ENCODE peak calls at places on chromosome 15, in five cellular contexts. One of them, this sample, is unnamed. For H3K27me3, the result is how much of the 10 kb centered on the place peaks cover.

GRCh38 chr15:37076543-37076942 is 23.8 kb downstream of the MEIS2 start:
- DNase-seq in sigmoid colon: no peak
- DNase-seq in HL-60: no peak
- DNase-seq in SK-N-SH: no peak
- DNase-seq in HCT116: no peak
- DNase-seq in this sample: no peak

GRCh38 chr15:40454904-40455391 is 14.2 kb downstream of the BAHD1 start:
- DNase-seq in HCT116: no peak
- DNase-seq in SK-N-SH: no peak
- DNase-seq in HL-60: no peak
- DNase-seq in sigmoid colon: no peak
- DNase-seq in this sample: no peak

GRCh38 chr15:68420186-68420684 is 11.7 kb downstream of the ITGA11 start:
- DNase-seq in HL-60: no peak
- DNase-seq in HCT116: no peak
- DNase-seq in sigmoid colon: no peak
- DNase-seq in SK-N-SH: no peak
- DNase-seq in this sample: no peak

GRCh38 chr15:59174846-59175831 is 31.5 kb upstream of the LDHAL6B start:
- DNase-seq in SK-N-SH: peak
- DNase-seq in HL-60: no peak
- DNase-seq in HCT116: peak
- DNase-seq in sigmoid colon: peak
- DNase-seq in this sample: peak

GRCh38 chr15:86647810-86648440 is 568.3 kb downstream of the AGBL1 start:
- DNase-seq in sigmoid colon: no peak
- DNase-seq in HCT116: no peak
- DNase-seq in SK-N-SH: no peak
- DNase-seq in HL-60: no peak
- DNase-seq in this sample: no peak

GRCh38 chr15:101406014-101406413 is 83.5 kb downstream of the PCSK6 start:
- DNase-seq in sigmoid colon: no peak
- DNase-seq in HL-60: no peak
- DNase-seq in HCT116: no peak
- DNase-seq in SK-N-SH: no peak
- DNase-seq in this sample: no peak

GRCh38 chr15:79128556-79128955 is 38.0 kb upstream of the RASGRF1 start:
- DNase-seq in SK-N-SH: no peak
- DNase-seq in sigmoid colon: no peak
- DNase-seq in HCT116: no peak
- DNase-seq in HL-60: no peak
- DNase-seq in this sample: no peak

GRCh38 chr15:57595011-57595866 is 3.5 kb downstream of the MYZAP start:
- DNase-seq in HL-60: no peak
- DNase-seq in HCT116: no peak
- DNase-seq in sigmoid colon: no peak
- DNase-seq in SK-N-SH: peak
- DNase-seq in this sample: no peak

GRCh38 chr15:26013946-26014345 is 150.8 kb upstream of the ATP10A start:
- DNase-seq in HCT116: no peak
- DNase-seq in HL-60: no peak
- DNase-seq in SK-N-SH: no peak
- DNase-seq in sigmoid colon: no peak
- DNase-seq in this sample: no peak

GRCh38 chr15:57215371-57215770 is 160.9 kb upstream of the CGNL1 start:
- DNase-seq in SK-N-SH: no peak
- DNase-seq in HCT116: no peak
- DNase-seq in HL-60: no peak
- DNase-seq in sigmoid colon: no peak
- DNase-seq in this sample: no peak

GRCh38 chr15:48052871-48053383 is 67.9 kb upstream of the SLC24A5 start:
- DNase-seq in HCT116: no peak
- DNase-seq in SK-N-SH: no peak
- DNase-seq in HL-60: no peak
- DNase-seq in sigmoid colon: no peak
- DNase-seq in this sample: no peak

GRCh38 chr15:85707519-85708338 is 87.0 kb downstream of the KLHL25 start:
- DNase-seq in SK-N-SH: peak
- DNase-seq in HL-60: no peak
- DNase-seq in sigmoid colon: no peak
- DNase-seq in HCT116: no peak
- DNase-seq in this sample: no peak

GRCh38 chr15:49815937-49816336 is 195.1 kb downstream of the DTWD1 start:
- DNase-seq in sigmoid colon: no peak
- DNase-seq in HL-60: no peak
- DNase-seq in HCT116: no peak
- DNase-seq in SK-N-SH: no peak
- DNase-seq in this sample: no peak

GRCh38 chr15:41970456-41970855 is 1.9 kb downstream of the EHD4 start:
- DNase-seq in sigmoid colon: peak
- DNase-seq in HCT116: no peak
- DNase-seq in SK-N-SH: no peak
- DNase-seq in HL-60: no peak
- DNase-seq in this sample: no peak

GRCh38 chr15:67109141-67110034 is 44.0 kb downstream of the SMAD3 start:
- DNase-seq in HL-60: peak
- DNase-seq in HCT116: no peak
- DNase-seq in sigmoid colon: peak
- DNase-seq in SK-N-SH: no peak
- DNase-seq in this sample: no peak

GRCh38 chr15:54560417-54560816 is 582.2 kb downstream of the UNC13C start:
- DNase-seq in SK-N-SH: no peak
- DNase-seq in HCT116: no peak
- DNase-seq in HL-60: no peak
- DNase-seq in sigmoid colon: no peak
- DNase-seq in this sample: no peak
- TF ChIP-seq POLR2AphosphoS5 in SK-N-SH: no peak
- TF ChIP-seq POLR2AphosphoS5 in HCT116: no peak
- TF ChIP-seq POLR2AphosphoS5 in HL-60: no peak
- TF ChIP-seq POLR2AphosphoS5 in sigmoid colon: no peak
- TF ChIP-seq POLR2AphosphoS5 in this sample: no peak

GRCh38 chr15:88759872-88760271 is 43.4 kb upstream of the ACAN start:
- DNase-seq in HCT116: no peak
- DNase-seq in SK-N-SH: no peak
- DNase-seq in HL-60: no peak
- DNase-seq in sigmoid colon: no peak
- DNase-seq in this sample: no peak

GRCh38 chr15:88752956-88753355 is 50.3 kb upstream of the ACAN start:
- DNase-seq in HL-60: no peak
- DNase-seq in SK-N-SH: no peak
- DNase-seq in sigmoid colon: no peak
- DNase-seq in HCT116: no peak
- DNase-seq in this sample: no peak

GRCh38 chr15:88756521-88756920 is 46.7 kb upstream of the ACAN start:
- DNase-seq in HL-60: no peak
- DNase-seq in HCT116: no peak
- DNase-seq in sigmoid colon: no peak
- DNase-seq in SK-N-SH: no peak
- DNase-seq in this sample: no peak

GRCh38 chr15:88752501-88752900 is 50.7 kb upstream of the ACAN start:
- DNase-seq in HCT116: no peak
- DNase-seq in sigmoid colon: no peak
- DNase-seq in HL-60: no peak
- DNase-seq in SK-N-SH: no peak
- DNase-seq in this sample: no peak

DNA sequence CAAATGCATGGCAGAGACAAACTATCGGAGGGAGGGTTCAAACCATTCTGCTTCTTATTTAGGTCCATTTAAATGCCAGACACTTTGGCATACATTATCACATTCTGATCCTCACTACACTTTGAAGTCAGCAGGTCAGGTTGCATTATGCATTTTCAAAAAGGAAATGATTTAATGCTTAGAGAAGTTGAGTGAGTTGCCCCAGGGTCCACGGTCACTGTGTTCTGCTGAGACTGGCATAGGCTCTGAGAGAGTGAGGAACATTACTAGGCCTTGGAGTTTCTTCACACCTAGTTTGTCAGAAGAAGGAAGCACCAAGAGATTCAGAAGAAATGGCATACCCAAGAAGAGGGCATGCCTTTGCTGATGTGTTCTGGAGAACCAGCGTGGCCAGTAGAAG is 46.3 kb upstream of the ACAN start:
- DNase-seq in HL-60: no peak
- DNase-seq in HCT116: no peak
- DNase-seq in SK-N-SH: no peak
- DNase-seq in sigmoid colon: no peak
- DNase-seq in this sample: no peak
- H3K27me3 ChIP-seq in HL-60: under half
- H3K27me3 ChIP-seq in HCT116: under half
- H3K27me3 ChIP-seq in SK-N-SH: under half
- H3K27me3 ChIP-seq in sigmoid colon: under half
- H3K27me3 ChIP-seq in this sample: under half

GRCh38 chr15:80904941-80905532 is 84.6 kb downstream of the MESD start:
- DNase-seq in SK-N-SH: no peak
- DNase-seq in HL-60: no peak
- DNase-seq in HCT116: no peak
- DNase-seq in sigmoid colon: no peak
- DNase-seq in this sample: no peak
- H3K27ac ChIP-seq in SK-N-SH: no peak
- H3K27ac ChIP-seq in HL-60: no peak
- H3K27ac ChIP-seq in HCT116: no peak
- H3K27ac ChIP-seq in sigmoid colon: no peak
- H3K27ac ChIP-seq in this sample: no peak

GRCh38 chr15:82572311-82572710 is 32.1 kb upstream of the RPS17 start:
- DNase-seq in HL-60: no peak
- DNase-seq in HCT116: no peak
- DNase-seq in sigmoid colon: no peak
- DNase-seq in SK-N-SH: peak
- DNase-seq in this sample: no peak
- TF ChIP-seq POLR2AphosphoS5 in HL-60: no peak
- TF ChIP-seq POLR2AphosphoS5 in HCT116: no peak
- TF ChIP-seq POLR2AphosphoS5 in sigmoid colon: no peak
- TF ChIP-seq POLR2AphosphoS5 in SK-N-SH: no peak
- TF ChIP-seq POLR2AphosphoS5 in this sample: no peak

This sample was measured in Panc1.